ENCODE peak calls at places on chromosomes 16 and 17, in five cellular contexts. K is OCI-LY7, M is GM23338, X is GM23248, T is hepatocyte. Z is an unnamed sample. For H3K9me2, the result is how much of the 10 kb centered on the place peaks cover.

GRCh38 chr16:84584678-84585077 is 33.2 kb downstream of the COTL1 start:
- DNase-seq in X (no peak), K (no peak), T (no peak), M (no peak), Z (no peak)

GRCh38 chr16:77946834-77947233 is 75.5 kb upstream of the CLEC3A start:
- DNase-seq in T (peak), M (peak), K (no peak), X (no peak), Z (no peak)

GRCh38 chr17:48996696-48997102 is 486 bp upstream of the IGF2BP1 start:
- DNase-seq in M (no peak), X (no peak), T (peak), K (no peak), Z (no peak)

GRCh38 chr17:81553616-81554181 is 1.5 kb upstream of the FAAP100 start:
- DNase-seq in T (peak), M (no peak), K (no peak), X (peak), Z (no peak)

GRCh38 chr17:59914274-59914854 is 21.4 kb downstream of the RPS6KB1 start:
- DNase-seq in X (peak), K (peak), T (peak), M (peak), Z (peak)

GRCh38 chr17:41784207-41784744 is 2.2 kb downstream of the JUP start:
- DNase-seq in X (peak), M (peak), T (peak), K (no peak), Z (no peak)

GRCh38 chr17:40952675-40953074 is 14.1 kb downstream of the KRT39 start:
- DNase-seq in X (peak), K (no peak), T (no peak), M (no peak), Z (no peak)

GRCh38 chr17:17783825-17784598 is 52.8 kb downstream of the SREBF1 start:
- DNase-seq in X (peak), K (peak), M (peak), T (peak), Z (no peak)

GRCh38 chr17:9446528-9446927 is 129.1 kb downstream of the STX8 start:
- DNase-seq in M (no peak), X (no peak), K (no peak), T (no peak), Z (no peak)

DNA sequence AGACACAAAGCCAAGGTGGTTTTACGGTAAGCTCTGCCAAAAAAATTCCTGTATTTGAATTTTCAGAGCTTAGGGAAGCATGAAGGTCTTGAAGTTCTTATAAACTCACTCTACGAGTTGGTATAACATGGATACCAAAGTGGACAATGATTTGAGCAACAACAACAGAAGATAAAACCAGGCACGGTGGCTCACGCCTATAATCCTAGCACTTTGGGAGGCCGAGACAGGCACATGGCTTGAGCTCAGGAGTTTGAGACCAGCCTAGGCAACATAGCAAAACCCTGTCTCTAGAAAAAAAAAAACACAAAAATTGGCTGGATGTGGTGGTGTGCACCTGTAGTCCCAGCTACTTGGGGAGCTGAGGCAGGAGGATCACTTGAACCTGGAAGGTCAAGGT is 12.9 kb upstream of the TOB1 start:
- DNase-seq in T (no peak), X (no peak), K (no peak), M (no peak), Z (no peak)
- H3K9me2 ChIP-seq in T (under half), X (under half), K (under half), M (under half), Z (under half)

DNA sequence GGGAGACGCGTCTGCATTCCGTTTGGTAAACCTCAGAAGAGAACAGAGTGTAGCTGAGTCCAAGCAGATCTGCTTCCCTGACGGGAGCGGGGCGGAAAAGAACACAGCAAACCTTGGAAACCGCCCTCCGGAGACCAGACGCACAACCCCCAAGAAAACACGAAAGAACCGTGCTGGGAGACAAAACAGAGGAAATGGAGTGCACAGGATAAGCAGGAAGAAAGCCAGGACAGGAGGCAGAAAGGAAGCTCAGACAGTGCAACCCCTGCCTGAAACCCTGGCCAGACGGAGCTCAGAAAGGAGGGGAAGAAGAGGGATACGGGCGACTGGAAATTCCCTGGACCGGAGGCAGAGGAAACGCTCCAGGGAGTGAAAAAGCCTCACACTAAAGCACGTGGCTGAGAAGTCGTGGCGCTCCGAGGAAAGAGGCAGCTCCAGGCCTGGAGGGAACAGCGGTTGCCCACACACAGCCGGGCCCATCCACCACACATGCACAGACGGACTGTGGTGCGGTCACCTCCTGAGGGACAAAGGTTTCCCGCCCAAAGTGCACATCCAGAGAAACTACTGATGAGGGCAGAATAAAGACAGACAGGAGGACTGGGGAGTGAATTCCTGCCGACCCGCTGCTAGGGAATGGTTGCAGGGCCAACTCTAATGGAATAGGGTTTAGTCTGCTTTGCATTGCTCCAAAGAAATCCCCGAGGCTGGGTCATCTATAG is 10.2 kb downstream of the DPEP1 start:
- DNase-seq in T (no peak), K (no peak), X (peak), M (no peak), Z (no peak)
- H2AFZ ChIP-seq in T (no peak), K (no peak), X (peak), M (peak), Z (no peak)

GRCh38 chr17:75665981-75666380 is 973 bp downstream of the RECQL5 start:
- DNase-seq in M (no peak), K (no peak), T (no peak), X (no peak), Z (no peak)

GRCh38 chr17:75662511-75662910 is 4.4 kb downstream of the RECQL5 start:
- DNase-seq in K (no peak), M (no peak), T (no peak), X (no peak), Z (no peak)

GRCh38 chr17:75666959-75667790 is at the start of the genes RECQL5 and SAP30BP:
- DNase-seq in M (peak), T (peak), K (peak), X (peak), Z (peak)

GRCh38 chr17:75661531-75661930 is 5.4 kb downstream of the RECQL5 start:
- DNase-seq in X (no peak), M (no peak), T (no peak), K (no peak), Z (no peak)

GRCh38 chr17:75664099-75664549 is 2.8 kb downstream of the RECQL5 start:
- DNase-seq in K (peak), T (no peak), M (no peak), X (no peak), Z (peak)
- H3K27ac ChIP-seq in K (peak), T (no peak), M (no peak), X (no peak), Z (peak)

DNA sequence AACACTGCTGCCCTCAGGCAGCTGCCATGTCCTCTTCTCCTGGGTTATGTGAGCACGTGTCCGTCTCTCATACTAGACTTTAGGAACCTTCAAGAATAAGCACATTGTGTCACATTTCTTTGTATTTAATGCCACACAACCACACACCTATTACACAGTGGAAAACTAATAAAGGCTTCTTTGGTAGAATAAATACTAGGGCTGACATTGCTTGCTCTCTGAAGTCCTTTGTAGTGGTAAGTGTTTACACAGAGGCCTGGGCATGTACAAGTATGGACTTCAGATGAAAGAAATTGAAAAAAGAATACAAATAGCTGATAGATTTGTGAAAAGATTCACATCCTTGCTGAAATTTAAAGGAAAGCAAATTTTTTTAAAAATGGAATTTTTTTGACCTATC is 188.1 kb upstream of the CCL2 start:
- DNase-seq in X (no peak), T (no peak), M (no peak), K (no peak), Z (no peak)
- H3K9me2 ChIP-seq in X (under half), T (under half), M (under half), K (under half), Z (under half)

GRCh38 chr16:56279132-56279531 is 87.8 kb downstream of the GNAO1 start:
- DNase-seq in X (no peak), K (no peak), T (peak), M (no peak), Z (no peak)
- H2AFZ ChIP-seq in X (no peak), K (no peak), T (no peak), M (no peak), Z (no peak)

GRCh38 chr17:50668838-50669581 is 34.3 kb downstream of the ABCC3 start:
- DNase-seq in X (no peak), M (no peak), K (no peak), T (no peak), Z (no peak)

GRCh38 chr17:50666316-50666715 is 31.6 kb downstream of the ABCC3 start:
- DNase-seq in X (no peak), K (no peak), T (no peak), M (no peak), Z (no peak)

GRCh38 chr17:50665838-50666237 is 31.2 kb downstream of the ABCC3 start:
- DNase-seq in X (no peak), M (peak), K (no peak), T (no peak), Z (no peak)

GRCh38 chr17:50667259-50668024 is 32.8 kb downstream of the ABCC3 start:
- DNase-seq in X (no peak), M (no peak), K (no peak), T (no peak), Z (no peak)

GRCh38 chr17:50668025-50668837 is 33.5 kb downstream of the ABCC3 start:
- DNase-seq in M (no peak), X (peak), T (no peak), K (no peak), Z (no peak)
- H3K27ac ChIP-seq in M (no peak), X (no peak), T (no peak), K (no peak), Z (no peak)

GRCh38 chr16:89452241-89452640 is 38.1 kb downstream of the ANKRD11 start:
- DNase-seq in K (no peak), M (no peak), X (no peak), T (no peak), Z (peak)
- H3K9me2 ChIP-seq in K (under half), M (under half), X (under half), T (under half), Z (under half)

Z was measured in MM.1S.